ENCODE peak calls at places on chromosomes 13 and 19, in seven cellular contexts. One of them, this sample, is unnamed. For H3K4me1, the result is how much of the 10 kb centered on the place peaks cover.

GRCh38 chr13:29594310-29594709 is 1.2 kb downstream of the SLC7A1 start:
- DNase-seq in breast epithelium: no peak
- DNase-seq in IMR-90: peak
- DNase-seq in foreskin keratinocyte: peak
- DNase-seq in endodermal cell: peak
- DNase-seq in uterus: peak
- DNase-seq in psoas muscle: no peak
- DNase-seq in this sample: peak

GRCh38 chr13:59408738-59409137 is 755.0 kb downstream of the DIAPH3 start:
- DNase-seq in breast epithelium: no peak
- DNase-seq in IMR-90: no peak
- DNase-seq in foreskin keratinocyte: no peak
- DNase-seq in endodermal cell: no peak
- DNase-seq in uterus: no peak
- DNase-seq in psoas muscle: no peak
- DNase-seq in this sample: no peak

GRCh38 chr19:12126707-12127106 is 13.4 kb downstream of the ZNF20 start:
- DNase-seq in breast epithelium: no peak
- DNase-seq in IMR-90: peak
- DNase-seq in foreskin keratinocyte: no peak
- DNase-seq in endodermal cell: peak
- DNase-seq in uterus: no peak
- DNase-seq in psoas muscle: no peak
- DNase-seq in this sample: no peak

GRCh38 chr13:24700539-24700938 is 20.3 kb downstream of the ATP12A start:
- DNase-seq in breast epithelium: no peak
- DNase-seq in IMR-90: no peak
- DNase-seq in foreskin keratinocyte: no peak
- DNase-seq in endodermal cell: no peak
- DNase-seq in uterus: no peak
- DNase-seq in psoas muscle: peak
- DNase-seq in this sample: no peak

GRCh38 chr19:45667620-45668341 is at the start of gene GIPR:
- DNase-seq in breast epithelium: no peak
- DNase-seq in IMR-90: peak
- DNase-seq in foreskin keratinocyte: peak
- DNase-seq in endodermal cell: peak
- DNase-seq in uterus: no peak
- DNase-seq in psoas muscle: no peak
- DNase-seq in this sample: peak

GRCh38 chr19:15532779-15533521 is 24.6 kb downstream of the CYP4F22 start:
- DNase-seq in breast epithelium: no peak
- DNase-seq in IMR-90: no peak
- DNase-seq in foreskin keratinocyte: no peak
- DNase-seq in endodermal cell: no peak
- DNase-seq in uterus: no peak
- DNase-seq in psoas muscle: no peak
- DNase-seq in this sample: no peak

GRCh38 chr19:55113570-55114039 is 3.8 kb downstream of the PPP1R12C start:
- DNase-seq in breast epithelium: peak
- DNase-seq in IMR-90: peak
- DNase-seq in foreskin keratinocyte: peak
- DNase-seq in endodermal cell: peak
- DNase-seq in uterus: peak
- DNase-seq in psoas muscle: peak
- DNase-seq in this sample: peak

GRCh38 chr19:1019980-1020867 is 699 bp downstream of the TMEM259 start:
- DNase-seq in breast epithelium: no peak
- DNase-seq in IMR-90: no peak
- DNase-seq in foreskin keratinocyte: no peak
- DNase-seq in endodermal cell: no peak
- DNase-seq in uterus: peak
- DNase-seq in psoas muscle: peak
- DNase-seq in this sample: no peak

GRCh38 chr13:42990147-42990990 is 1.7 kb downstream of the EPSTI1 start:
- DNase-seq in breast epithelium: no peak
- DNase-seq in IMR-90: peak
- DNase-seq in foreskin keratinocyte: no peak
- DNase-seq in endodermal cell: no peak
- DNase-seq in uterus: no peak
- DNase-seq in psoas muscle: no peak
- DNase-seq in this sample: no peak

GRCh38 chr13:108375772-108376171 is 106.3 kb downstream of the TNFSF13B start:
- DNase-seq in breast epithelium: no peak
- DNase-seq in IMR-90: no peak
- DNase-seq in foreskin keratinocyte: no peak
- DNase-seq in endodermal cell: no peak
- DNase-seq in uterus: no peak
- DNase-seq in psoas muscle: no peak
- DNase-seq in this sample: peak

GRCh38 chr19:45781282-45782161 is 768 bp downstream of the DMPK start:
- DNase-seq in breast epithelium: no peak
- DNase-seq in IMR-90: no peak
- DNase-seq in foreskin keratinocyte: peak
- DNase-seq in endodermal cell: no peak
- DNase-seq in uterus: no peak
- DNase-seq in psoas muscle: peak
- DNase-seq in this sample: no peak

GRCh38 chr19:39497850-39498261 is 891 bp upstream of the DLL3 start:
- DNase-seq in breast epithelium: no peak
- DNase-seq in IMR-90: peak
- DNase-seq in foreskin keratinocyte: no peak
- DNase-seq in endodermal cell: peak
- DNase-seq in uterus: no peak
- DNase-seq in psoas muscle: no peak
- DNase-seq in this sample: peak

GRCh38 chr19:41350735-41351338 is 2.9 kb downstream of the TGFB1 start:
- DNase-seq in breast epithelium: no peak
- DNase-seq in IMR-90: peak
- DNase-seq in foreskin keratinocyte: peak
- DNase-seq in endodermal cell: no peak
- DNase-seq in uterus: no peak
- DNase-seq in psoas muscle: no peak
- DNase-seq in this sample: no peak

GRCh38 chr19:41352609-41353465 is 885 bp downstream of the TGFB1 start:
- DNase-seq in breast epithelium: no peak
- DNase-seq in IMR-90: peak
- DNase-seq in foreskin keratinocyte: peak
- DNase-seq in endodermal cell: peak
- DNase-seq in uterus: peak
- DNase-seq in psoas muscle: peak
- DNase-seq in this sample: peak

GRCh38 chr19:41351339-41352245 is 2.1 kb downstream of the TGFB1 start:
- DNase-seq in breast epithelium: no peak
- DNase-seq in IMR-90: peak
- DNase-seq in foreskin keratinocyte: peak
- DNase-seq in endodermal cell: peak
- DNase-seq in uterus: peak
- DNase-seq in psoas muscle: peak
- DNase-seq in this sample: peak

GRCh38 chr19:41353466-41354342 is at the start of gene TGFB1:
- DNase-seq in breast epithelium: peak
- DNase-seq in IMR-90: peak
- DNase-seq in foreskin keratinocyte: peak
- DNase-seq in endodermal cell: peak
- DNase-seq in uterus: peak
- DNase-seq in psoas muscle: peak
- DNase-seq in this sample: peak

GRCh38 chr19:41352279-41352608 is 1.5 kb downstream of the TGFB1 start:
- DNase-seq in breast epithelium: no peak
- DNase-seq in IMR-90: no peak
- DNase-seq in foreskin keratinocyte: no peak
- DNase-seq in endodermal cell: no peak
- DNase-seq in uterus: no peak
- DNase-seq in psoas muscle: no peak
- DNase-seq in this sample: no peak
- H3K4me1 ChIP-seq in breast epithelium: under half
- H3K4me1 ChIP-seq in IMR-90: under half
- H3K4me1 ChIP-seq in foreskin keratinocyte: under half
- H3K4me1 ChIP-seq in endodermal cell: under half
- H3K4me1 ChIP-seq in uterus: under half
- H3K4me1 ChIP-seq in psoas muscle: under half
- H3K4me1 ChIP-seq in this sample: under half

DNA sequence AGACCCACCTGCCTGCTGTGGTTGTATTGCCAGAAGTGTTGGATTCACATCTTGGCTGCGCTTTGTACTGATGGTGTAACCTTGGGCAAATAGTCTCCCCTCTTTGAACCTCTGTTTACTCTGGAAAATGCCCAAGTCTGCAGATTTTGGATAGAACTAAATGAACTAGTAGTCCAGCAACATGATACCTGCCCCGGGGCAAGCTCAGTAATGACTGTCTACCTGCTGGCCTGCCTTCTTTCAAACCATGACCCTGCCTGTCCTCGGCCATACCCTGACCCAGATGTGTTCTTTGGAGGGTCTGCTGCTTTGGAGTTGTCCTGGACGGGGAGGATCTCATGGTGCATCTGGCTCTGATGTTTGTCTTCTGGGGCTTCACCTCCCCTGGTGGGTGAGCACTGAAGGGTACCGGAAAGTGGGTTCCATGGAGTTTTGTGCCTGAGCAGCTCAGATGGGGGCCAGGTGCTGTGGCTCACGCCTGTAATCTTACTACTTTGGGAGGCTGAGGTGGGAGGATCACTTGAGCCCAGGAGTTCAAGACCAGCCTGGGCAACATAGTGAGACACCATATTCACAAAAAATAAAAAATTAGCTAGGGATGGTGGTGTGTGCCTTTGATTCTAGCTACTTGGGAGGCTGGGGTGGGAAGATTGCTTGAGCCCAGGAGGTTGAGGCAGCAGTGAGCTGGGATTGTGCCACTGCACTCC is 59.5 kb downstream of the TNFRSF19 start:
- DNase-seq in breast epithelium: no peak
- DNase-seq in IMR-90: no peak
- DNase-seq in foreskin keratinocyte: no peak
- DNase-seq in endodermal cell: no peak
- DNase-seq in uterus: no peak
- DNase-seq in psoas muscle: no peak
- DNase-seq in this sample: no peak
- H3K4me1 ChIP-seq in breast epithelium: under half
- H3K4me1 ChIP-seq in IMR-90: under half
- H3K4me1 ChIP-seq in foreskin keratinocyte: under half
- H3K4me1 ChIP-seq in endodermal cell: under half
- H3K4me1 ChIP-seq in uterus: under half
- H3K4me1 ChIP-seq in psoas muscle: under half
- H3K4me1 ChIP-seq in this sample: under half

GRCh38 chr19:40721936-40722661 is 5.2 kb downstream of the ITPKC start:
- DNase-seq in breast epithelium: no peak
- DNase-seq in IMR-90: peak
- DNase-seq in foreskin keratinocyte: peak
- DNase-seq in endodermal cell: no peak
- DNase-seq in uterus: no peak
- DNase-seq in psoas muscle: no peak
- DNase-seq in this sample: no peak
- H3K4me1 ChIP-seq in breast epithelium: under half
- H3K4me1 ChIP-seq in IMR-90: under half
- H3K4me1 ChIP-seq in foreskin keratinocyte: under half
- H3K4me1 ChIP-seq in endodermal cell: under half
- H3K4me1 ChIP-seq in uterus: under half
- H3K4me1 ChIP-seq in psoas muscle: under half
- H3K4me1 ChIP-seq in this sample: under half

GRCh38 chr19:48303866-48304265 is 21.5 kb upstream of the EMP3 start:
- DNase-seq in breast epithelium: no peak
- DNase-seq in IMR-90: no peak
- DNase-seq in foreskin keratinocyte: no peak
- DNase-seq in endodermal cell: no peak
- DNase-seq in uterus: no peak
- DNase-seq in psoas muscle: no peak
- DNase-seq in this sample: no peak

GRCh38 chr19:48301886-48302599 is 23.3 kb upstream of the EMP3 start:
- DNase-seq in breast epithelium: no peak
- DNase-seq in IMR-90: no peak
- DNase-seq in foreskin keratinocyte: no peak
- DNase-seq in endodermal cell: no peak
- DNase-seq in uterus: no peak
- DNase-seq in psoas muscle: no peak
- DNase-seq in this sample: no peak

GRCh38 chr19:48297975-48298374 is 27.4 kb upstream of the EMP3 start:
- DNase-seq in breast epithelium: no peak
- DNase-seq in IMR-90: no peak
- DNase-seq in foreskin keratinocyte: no peak
- DNase-seq in endodermal cell: no peak
- DNase-seq in uterus: no peak
- DNase-seq in psoas muscle: no peak
- DNase-seq in this sample: no peak

GRCh38 chr19:48302600-48302959 is 22.8 kb upstream of the EMP3 start:
- DNase-seq in breast epithelium: no peak
- DNase-seq in IMR-90: no peak
- DNase-seq in foreskin keratinocyte: no peak
- DNase-seq in endodermal cell: no peak
- DNase-seq in uterus: no peak
- DNase-seq in psoas muscle: no peak
- DNase-seq in this sample: no peak

DNA sequence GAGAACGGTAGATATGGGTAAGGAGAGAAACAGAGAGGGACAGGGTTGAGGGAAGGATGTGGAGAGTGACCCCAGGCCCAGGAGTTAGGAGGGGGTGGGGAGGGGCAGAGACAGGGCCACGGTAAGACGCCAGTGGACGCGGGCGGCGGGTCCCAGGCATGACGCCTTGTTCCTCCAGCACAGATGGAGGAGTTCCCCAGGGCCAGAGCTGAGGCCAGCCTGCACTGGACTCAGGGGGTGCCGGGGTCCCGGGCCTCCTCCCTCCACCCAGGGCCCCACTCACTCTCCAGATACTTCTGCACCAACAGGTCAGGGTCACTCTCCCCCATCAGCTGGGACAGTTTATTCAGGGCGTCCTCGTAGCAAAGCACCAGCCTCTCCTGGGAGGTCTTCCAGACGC is 22.0 kb upstream of the EMP3 start:
- DNase-seq in breast epithelium: no peak
- DNase-seq in IMR-90: no peak
- DNase-seq in foreskin keratinocyte: no peak
- DNase-seq in endodermal cell: no peak
- DNase-seq in uterus: no peak
- DNase-seq in psoas muscle: no peak
- DNase-seq in this sample: no peak
- H3K4me1 ChIP-seq in breast epithelium: under half
- H3K4me1 ChIP-seq in IMR-90: under half
- H3K4me1 ChIP-seq in foreskin keratinocyte: under half
- H3K4me1 ChIP-seq in endodermal cell: under half
- H3K4me1 ChIP-seq in uterus: under half
- H3K4me1 ChIP-seq in psoas muscle: under half
- H3K4me1 ChIP-seq in this sample: under half

DNA sequence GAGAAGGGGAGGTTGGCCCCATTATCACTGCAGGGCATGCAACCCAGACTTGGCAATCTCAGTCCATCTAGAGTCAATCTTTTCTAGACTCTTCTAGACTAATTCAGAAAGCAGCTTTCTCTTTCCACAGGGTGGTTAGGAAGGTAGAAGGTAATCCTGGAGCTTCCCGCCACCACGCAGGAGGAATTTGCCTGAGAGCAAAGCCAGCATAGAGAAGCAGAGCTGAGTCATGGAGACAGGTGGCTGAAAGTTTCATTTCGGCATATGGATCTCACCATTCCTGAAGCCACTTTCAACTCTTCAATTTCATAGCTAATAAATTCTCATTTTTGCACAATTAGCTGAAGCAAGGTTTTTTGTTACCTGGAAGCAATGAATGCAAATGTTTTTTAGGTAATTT is 29.0 kb upstream of the FFAR2 start:
- DNase-seq in breast epithelium: no peak
- DNase-seq in IMR-90: no peak
- DNase-seq in foreskin keratinocyte: no peak
- DNase-seq in endodermal cell: no peak
- DNase-seq in uterus: no peak
- DNase-seq in psoas muscle: peak
- DNase-seq in this sample: no peak
- H3K4me1 ChIP-seq in breast epithelium: under half
- H3K4me1 ChIP-seq in IMR-90: under half
- H3K4me1 ChIP-seq in foreskin keratinocyte: under half
- H3K4me1 ChIP-seq in endodermal cell: under half
- H3K4me1 ChIP-seq in uterus: under half
- H3K4me1 ChIP-seq in psoas muscle: under half
- H3K4me1 ChIP-seq in this sample: under half

This sample was measured in SJSA1.